ENCODE peak calls at places on chromosomes 12 and 14, in nine cellular contexts. One of them, this sample, is unnamed.

GRCh38 chr12:110307372-110307771 is 26.3 kb downstream of the ATP2A2 start:
- DNase-seq in fibroblast of the aortic adventitia: no peak
- DNase-seq in Calu3: no peak
- DNase-seq in islet precursor cell: no peak
- DNase-seq in lower lobe of right lung: no peak
- DNase-seq in glomerular endothelial cell: no peak
- DNase-seq in anterior cingulate cortex: no peak
- DNase-seq in aorta: no peak
- DNase-seq in NCI-H1105: no peak
- DNase-seq in this sample: no peak

GRCh38 chr14:53501361-53502320 is 348.5 kb upstream of the DDHD1 start:
- DNase-seq in fibroblast of the aortic adventitia: peak
- DNase-seq in Calu3: no peak
- DNase-seq in islet precursor cell: no peak
- DNase-seq in lower lobe of right lung: no peak
- DNase-seq in glomerular endothelial cell: no peak
- DNase-seq in anterior cingulate cortex: no peak
- DNase-seq in aorta: no peak
- DNase-seq in NCI-H1105: no peak
- DNase-seq in this sample: no peak

GRCh38 chr12:68048648-68049297 is 59.5 kb downstream of the IFNG-AS1 start:
- DNase-seq in fibroblast of the aortic adventitia: no peak
- DNase-seq in Calu3: no peak
- DNase-seq in islet precursor cell: no peak
- DNase-seq in lower lobe of right lung: no peak
- DNase-seq in glomerular endothelial cell: no peak
- DNase-seq in anterior cingulate cortex: no peak
- DNase-seq in aorta: no peak
- DNase-seq in NCI-H1105: no peak
- DNase-seq in this sample: no peak

GRCh38 chr12:95269892-95270291 is 52.3 kb downstream of the VEZT start:
- DNase-seq in fibroblast of the aortic adventitia: no peak
- DNase-seq in Calu3: no peak
- DNase-seq in islet precursor cell: no peak
- DNase-seq in lower lobe of right lung: no peak
- DNase-seq in glomerular endothelial cell: no peak
- DNase-seq in anterior cingulate cortex: no peak
- DNase-seq in aorta: no peak
- DNase-seq in NCI-H1105: no peak
- DNase-seq in this sample: no peak

GRCh38 chr14:104774453-104775072 is 21.0 kb downstream of the AKT1 start:
- DNase-seq in fibroblast of the aortic adventitia: no peak
- DNase-seq in Calu3: no peak
- DNase-seq in islet precursor cell: no peak
- DNase-seq in lower lobe of right lung: peak
- DNase-seq in glomerular endothelial cell: no peak
- DNase-seq in anterior cingulate cortex: no peak
- DNase-seq in aorta: no peak
- DNase-seq in NCI-H1105: no peak
- DNase-seq in this sample: no peak

GRCh38 chr14:92603309-92604257 is 90.0 kb downstream of the RIN3 start:
- DNase-seq in fibroblast of the aortic adventitia: peak
- DNase-seq in Calu3: peak
- DNase-seq in islet precursor cell: no peak
- DNase-seq in lower lobe of right lung: peak
- DNase-seq in glomerular endothelial cell: no peak
- DNase-seq in anterior cingulate cortex: no peak
- DNase-seq in aorta: peak
- DNase-seq in NCI-H1105: peak
- DNase-seq in this sample: peak

GRCh38 chr12:77924703-77925102 is 94.0 kb downstream of the NAV3 start:
- DNase-seq in fibroblast of the aortic adventitia: peak
- DNase-seq in Calu3: no peak
- DNase-seq in islet precursor cell: no peak
- DNase-seq in lower lobe of right lung: no peak
- DNase-seq in glomerular endothelial cell: no peak
- DNase-seq in anterior cingulate cortex: no peak
- DNase-seq in aorta: no peak
- DNase-seq in NCI-H1105: no peak
- DNase-seq in this sample: no peak

GRCh38 chr12:98572010-98572409 is 21.5 kb upstream of the SLC25A3 start:
- DNase-seq in fibroblast of the aortic adventitia: no peak
- DNase-seq in Calu3: no peak
- DNase-seq in islet precursor cell: peak
- DNase-seq in lower lobe of right lung: no peak
- DNase-seq in glomerular endothelial cell: no peak
- DNase-seq in anterior cingulate cortex: no peak
- DNase-seq in aorta: no peak
- DNase-seq in NCI-H1105: no peak
- DNase-seq in this sample: no peak

GRCh38 chr14:105064721-105065143 is 498 bp downstream of the GPR132 start:
- DNase-seq in fibroblast of the aortic adventitia: peak
- DNase-seq in Calu3: peak
- DNase-seq in islet precursor cell: peak
- DNase-seq in lower lobe of right lung: no peak
- DNase-seq in glomerular endothelial cell: no peak
- DNase-seq in anterior cingulate cortex: no peak
- DNase-seq in aorta: peak
- DNase-seq in NCI-H1105: no peak
- DNase-seq in this sample: no peak

GRCh38 chr14:76346391-76347160 is 29.4 kb upstream of the ESRRB start:
- DNase-seq in fibroblast of the aortic adventitia: no peak
- DNase-seq in Calu3: no peak
- DNase-seq in islet precursor cell: no peak
- DNase-seq in lower lobe of right lung: no peak
- DNase-seq in glomerular endothelial cell: no peak
- DNase-seq in anterior cingulate cortex: no peak
- DNase-seq in aorta: no peak
- DNase-seq in NCI-H1105: no peak
- DNase-seq in this sample: no peak

GRCh38 chr12:47527816-47528215 is 178.0 kb downstream of the RPAP3 start:
- DNase-seq in fibroblast of the aortic adventitia: peak
- DNase-seq in Calu3: no peak
- DNase-seq in islet precursor cell: no peak
- DNase-seq in lower lobe of right lung: no peak
- DNase-seq in glomerular endothelial cell: no peak
- DNase-seq in anterior cingulate cortex: no peak
- DNase-seq in aorta: no peak
- DNase-seq in NCI-H1105: no peak
- DNase-seq in this sample: no peak

GRCh38 chr14:87992720-87993484 is at the start of gene GALC:
- DNase-seq in fibroblast of the aortic adventitia: peak
- DNase-seq in Calu3: peak
- DNase-seq in islet precursor cell: peak
- DNase-seq in lower lobe of right lung: peak
- DNase-seq in glomerular endothelial cell: peak
- DNase-seq in anterior cingulate cortex: peak
- DNase-seq in aorta: peak
- DNase-seq in NCI-H1105: peak
- DNase-seq in this sample: peak

GRCh38 chr14:36477266-36477665 is 42.8 kb downstream of the NKX2-1 start:
- DNase-seq in fibroblast of the aortic adventitia: no peak
- DNase-seq in Calu3: no peak
- DNase-seq in islet precursor cell: no peak
- DNase-seq in lower lobe of right lung: no peak
- DNase-seq in glomerular endothelial cell: no peak
- DNase-seq in anterior cingulate cortex: no peak
- DNase-seq in aorta: no peak
- DNase-seq in NCI-H1105: no peak
- DNase-seq in this sample: no peak

GRCh38 chr12:67818379-67819001 is 169.9 kb downstream of the DYRK2 start:
- DNase-seq in fibroblast of the aortic adventitia: no peak
- DNase-seq in Calu3: no peak
- DNase-seq in islet precursor cell: no peak
- DNase-seq in lower lobe of right lung: no peak
- DNase-seq in glomerular endothelial cell: no peak
- DNase-seq in anterior cingulate cortex: no peak
- DNase-seq in aorta: no peak
- DNase-seq in NCI-H1105: no peak
- DNase-seq in this sample: no peak

GRCh38 chr14:70808023-70808401 is 1.3 kb downstream of the MAP3K9 start:
- DNase-seq in fibroblast of the aortic adventitia: no peak
- DNase-seq in Calu3: peak
- DNase-seq in islet precursor cell: no peak
- DNase-seq in lower lobe of right lung: peak
- DNase-seq in glomerular endothelial cell: no peak
- DNase-seq in anterior cingulate cortex: no peak
- DNase-seq in aorta: no peak
- DNase-seq in NCI-H1105: peak
- DNase-seq in this sample: peak

GRCh38 chr12:104215638-104216297 is at the start of gene TXNRD1:
- DNase-seq in fibroblast of the aortic adventitia: peak
- DNase-seq in Calu3: peak
- DNase-seq in islet precursor cell: peak
- DNase-seq in lower lobe of right lung: peak
- DNase-seq in glomerular endothelial cell: no peak
- DNase-seq in anterior cingulate cortex: peak
- DNase-seq in aorta: peak
- DNase-seq in NCI-H1105: no peak
- DNase-seq in this sample: peak

GRCh38 chr12:67671892-67672291 is 23.3 kb downstream of the DYRK2 start:
- DNase-seq in fibroblast of the aortic adventitia: no peak
- DNase-seq in Calu3: no peak
- DNase-seq in islet precursor cell: no peak
- DNase-seq in lower lobe of right lung: no peak
- DNase-seq in glomerular endothelial cell: no peak
- DNase-seq in anterior cingulate cortex: no peak
- DNase-seq in aorta: no peak
- DNase-seq in NCI-H1105: no peak
- DNase-seq in this sample: no peak